ENCODE peak calls at places on chromosomes 3 and 15, in nine cellular contexts. I is lower leg skin, B is right lobe of liver, D is GM12892, W is heart left ventricle, J is body of pancreas, O is A549, C is H54, Q is upper lobe of left lung. L is an unnamed sample.

GRCh38 chr15:101523560-101523940 is 34.0 kb upstream of the PCSK6 start:
- DNase-seq in Q (no peak), J (no peak), W (no peak), O (no peak), I (peak), D (no peak), C (no peak), B (no peak), L (no peak)

GRCh38 chr3:45947361-45947760 is 4.1 kb downstream of the CXCR6 start:
- DNase-seq in C (no peak), B (no peak), J (no peak), W (no peak), Q (no peak), O (no peak), I (no peak), D (no peak), L (no peak)

GRCh38 chr3:50340404-50341329 is at the start of gene RASSF1:
- DNase-seq in W (peak), J (no peak), D (peak), O (no peak), C (no peak), B (peak), Q (peak), I (peak), L (peak)

GRCh38 chr3:123150449-123150954 is 51.2 kb upstream of the SEC22A start:
- DNase-seq in J (no peak), O (no peak), C (no peak), Q (no peak), W (no peak), B (no peak), D (no peak), I (peak), L (no peak)

GRCh38 chr15:92618121-92618520 is 37.5 kb downstream of the FAM174B start:
- DNase-seq in Q (no peak), B (no peak), D (no peak), W (no peak), O (no peak), C (no peak), I (peak), J (peak), L (peak)

GRCh38 chr3:171206283-171206682 is 179.8 kb upstream of the SLC2A2 start:
- DNase-seq in O (no peak), Q (no peak), J (no peak), W (no peak), D (no peak), B (no peak), I (no peak), C (no peak), L (no peak)

GRCh38 chr3:77967621-77968020 is 927.7 kb downstream of the ROBO2 start:
- DNase-seq in W (no peak), Q (no peak), D (no peak), J (no peak), C (no peak), I (no peak), O (no peak), B (no peak), L (no peak)

GRCh38 chr3:186219211-186219638 is 110.3 kb upstream of the ETV5 start:
- DNase-seq in D (no peak), O (no peak), J (no peak), Q (no peak), C (no peak), I (no peak), B (no peak), W (peak), L (no peak)

GRCh38 chr3:152202976-152203626 is 65.6 kb upstream of the MBNL1 start:
- DNase-seq in J (no peak), O (no peak), D (no peak), B (peak), W (no peak), Q (no peak), C (no peak), I (no peak), L (no peak)

GRCh38 chr15:66675456-66675855 is 26.6 kb upstream of the SMAD6 start:
- DNase-seq in B (no peak), D (no peak), C (no peak), W (no peak), O (no peak), J (no peak), Q (no peak), I (no peak), L (no peak)

GRCh38 chr3:56970401-56971002 is 90.0 kb upstream of the SPATA12 start:
- DNase-seq in O (no peak), W (no peak), D (no peak), I (no peak), B (no peak), C (no peak), J (no peak), Q (no peak), L (no peak)

GRCh38 chr15:95208988-95209387 is 977.6 kb downstream of the MCTP2 start:
- DNase-seq in W (no peak), B (no peak), Q (no peak), I (no peak), J (no peak), D (no peak), C (no peak), O (no peak), L (no peak)

GRCh38 chr15:40054746-40055575 is 16.0 kb upstream of the SRP14 start:
- DNase-seq in W (no peak), B (peak), Q (no peak), I (peak), D (peak), O (no peak), J (peak), C (no peak), L (peak)

GRCh38 chr3:138479355-138479964 is 45.0 kb downstream of the ESYT3 start:
- DNase-seq in B (no peak), O (peak), D (no peak), J (peak), Q (no peak), C (no peak), W (no peak), I (no peak), L (no peak)

GRCh38 chr3:81218023-81218422 is 543.4 kb downstream of the GBE1 start:
- DNase-seq in I (no peak), B (no peak), W (no peak), O (no peak), Q (no peak), D (no peak), J (no peak), C (no peak), L (no peak)

GRCh38 chr3:142000341-142000870 is 124.0 kb downstream of the ATP1B3 start:
- DNase-seq in D (no peak), J (no peak), Q (no peak), I (no peak), O (no peak), W (no peak), B (no peak), C (no peak), L (no peak)

GRCh38 chr3:87076951-87077350 is 86.0 kb upstream of the VGLL3 start:
- DNase-seq in O (peak), W (no peak), C (peak), I (no peak), D (no peak), J (no peak), Q (no peak), B (no peak), L (no peak)

GRCh38 chr3:123258811-123259420 is 57.2 kb downstream of the SEC22A start:
- DNase-seq in B (no peak), C (no peak), O (peak), W (no peak), D (no peak), Q (no peak), I (no peak), J (no peak), L (no peak)

GRCh38 chr3:39900462-39901002 is 91.1 kb downstream of the MYRIP start:
- DNase-seq in Q (no peak), B (no peak), D (no peak), I (no peak), W (no peak), C (no peak), J (no peak), O (no peak), L (no peak)

GRCh38 chr15:65666257-65666656 is 44.5 kb downstream of the SLC24A1 start:
- DNase-seq in W (no peak), O (no peak), C (no peak), D (no peak), J (no peak), B (no peak), Q (no peak), I (no peak), L (no peak)

GRCh38 chr15:41501961-41502786 is 8.5 kb downstream of the ITPKA start:
- DNase-seq in D (no peak), J (no peak), B (no peak), W (no peak), O (no peak), C (no peak), Q (peak), I (no peak), L (no peak)

GRCh38 chr3:82080261-82080660 is 318.8 kb upstream of the GBE1 start:
- DNase-seq in Q (no peak), J (no peak), O (no peak), W (no peak), B (no peak), I (no peak), C (no peak), D (no peak), L (no peak)

GRCh38 chr3:146189519-146190173 is 28.7 kb upstream of the PLOD2 start:
- DNase-seq in C (peak), Q (no peak), B (no peak), J (peak), O (peak), D (peak), I (no peak), W (no peak), L (peak)

GRCh38 chr3:196219194-196219969 is 3.0 kb downstream of the SLC51A start:
- DNase-seq in I (no peak), W (peak), B (no peak), O (no peak), C (peak), D (peak), Q (no peak), J (no peak), L (peak)

GRCh38 chr15:64536244-64536836 is 76.0 kb downstream of the ZNF609 start:
- DNase-seq in W (no peak), J (no peak), C (peak), B (no peak), Q (no peak), D (no peak), O (peak), I (no peak), L (no peak)

GRCh38 chr3:40975711-40976121 is 223.6 kb upstream of the CTNNB1 start:
- DNase-seq in W (peak), J (no peak), I (peak), Q (no peak), B (no peak), C (no peak), O (no peak), D (no peak), L (no peak)

GRCh38 chr3:127387119-127387518 is 99.3 kb upstream of the PRR20G start:
- DNase-seq in Q (no peak), J (no peak), C (no peak), O (no peak), W (no peak), D (no peak), B (no peak), I (peak), L (no peak)
- TF ChIP-seq POLR2A in Q (no peak), J (no peak), C (no peak), O (no peak), W (no peak), D (no peak), B (no peak), I (no peak), L (no peak)

DNA sequence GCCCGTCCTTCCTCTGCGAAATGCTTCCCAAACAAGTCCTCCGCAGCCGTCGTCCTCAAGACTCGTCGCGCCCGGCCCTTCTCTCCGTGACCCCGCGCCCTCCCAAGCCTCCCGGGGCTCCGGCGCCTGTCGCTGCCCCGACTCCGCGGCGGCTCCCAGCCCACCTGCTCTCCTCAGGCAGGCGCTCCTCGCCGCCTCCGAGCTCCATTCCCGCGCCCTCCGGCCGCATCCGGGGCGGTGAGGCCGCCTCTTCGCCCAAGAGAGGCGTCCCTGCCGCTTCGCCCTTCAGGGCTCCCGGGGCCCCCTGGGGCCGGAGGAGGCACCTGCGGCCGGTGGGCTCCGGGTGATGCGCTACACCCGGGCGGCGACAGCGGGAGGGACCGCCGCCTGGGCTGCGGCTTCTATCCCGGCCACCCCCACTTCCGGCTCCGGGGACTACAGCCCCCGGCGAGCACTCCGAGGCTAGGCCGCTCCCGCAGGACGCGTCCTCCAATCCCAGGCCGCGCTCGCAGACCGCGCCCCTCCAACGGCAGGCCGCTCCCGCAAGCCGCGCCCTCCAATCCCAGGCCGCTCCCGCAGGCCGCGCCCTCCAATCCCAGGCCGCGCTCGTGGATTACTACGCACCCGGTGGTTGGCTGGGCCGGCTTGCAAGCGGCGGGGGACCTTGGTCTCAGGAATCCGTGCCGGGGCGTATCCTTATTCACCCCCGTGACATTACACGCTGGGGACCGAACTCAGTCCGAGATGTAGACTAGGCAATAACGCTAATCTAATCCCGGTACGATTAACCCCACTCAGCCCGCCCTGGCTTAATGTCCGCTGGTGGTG is at the start of gene RUBCN:
- DNase-seq in I (peak), O (peak), B (peak), W (peak), Q (peak), J (peak), C (peak), D (peak), L (peak)
- TF ChIP-seq POLR2A in I (no peak), O (peak), B (peak), W (peak), Q (peak), J (peak), C (peak), D (peak), L (peak)

GRCh38 chr15:78131295-78132021 is at the start of gene CIB2:
- DNase-seq in D (peak), B (peak), I (peak), Q (peak), J (peak), C (peak), O (peak), W (peak), L (peak)
- TF ChIP-seq POLR2A in D (peak), B (peak), I (no peak), Q (no peak), J (peak), C (no peak), O (peak), W (peak), L (no peak)

GRCh38 chr15:43821505-43821904 is 3.0 kb downstream of the MFAP1 start:
- DNase-seq in O (no peak), C (no peak), Q (no peak), J (no peak), W (no peak), D (no peak), B (no peak), I (no peak), L (no peak)
- TF ChIP-seq POLR2A in O (no peak), C (no peak), Q (no peak), J (no peak), W (no peak), D (no peak), B (no peak), I (no peak), L (no peak)

GRCh38 chr15:43777293-43777819 is 590 bp upstream of the ELL3 start:
- DNase-seq in C (peak), W (peak), D (peak), O (no peak), B (peak), J (peak), I (peak), Q (peak), L (peak)
- TF ChIP-seq POLR2A in C (peak), W (peak), D (no peak), O (no peak), B (no peak), J (peak), I (no peak), Q (no peak), L (no peak)

GRCh38 chr3:44339181-44339741 is 695 bp downstream of the TCAIM start:
- DNase-seq in W (no peak), I (no peak), Q (no peak), J (no peak), C (no peak), O (no peak), B (no peak), D (no peak), L (no peak)

GRCh38 chr3:44339990-44340389 is 1.4 kb downstream of the TCAIM start:
- DNase-seq in W (no peak), D (no peak), B (no peak), C (no peak), Q (no peak), I (no peak), O (no peak), J (no peak), L (no peak)

GRCh38 chr3:44337253-44337652 is 1.3 kb upstream of the TCAIM start:
- DNase-seq in I (no peak), B (no peak), C (no peak), Q (no peak), O (no peak), J (no peak), D (no peak), W (no peak), L (no peak)

GRCh38 chr3:44338828-44339127 is 212 bp downstream of the TCAIM start:
- DNase-seq in Q (no peak), J (no peak), C (no peak), W (no peak), O (no peak), I (no peak), B (no peak), D (no peak), L (no peak)

DNA sequence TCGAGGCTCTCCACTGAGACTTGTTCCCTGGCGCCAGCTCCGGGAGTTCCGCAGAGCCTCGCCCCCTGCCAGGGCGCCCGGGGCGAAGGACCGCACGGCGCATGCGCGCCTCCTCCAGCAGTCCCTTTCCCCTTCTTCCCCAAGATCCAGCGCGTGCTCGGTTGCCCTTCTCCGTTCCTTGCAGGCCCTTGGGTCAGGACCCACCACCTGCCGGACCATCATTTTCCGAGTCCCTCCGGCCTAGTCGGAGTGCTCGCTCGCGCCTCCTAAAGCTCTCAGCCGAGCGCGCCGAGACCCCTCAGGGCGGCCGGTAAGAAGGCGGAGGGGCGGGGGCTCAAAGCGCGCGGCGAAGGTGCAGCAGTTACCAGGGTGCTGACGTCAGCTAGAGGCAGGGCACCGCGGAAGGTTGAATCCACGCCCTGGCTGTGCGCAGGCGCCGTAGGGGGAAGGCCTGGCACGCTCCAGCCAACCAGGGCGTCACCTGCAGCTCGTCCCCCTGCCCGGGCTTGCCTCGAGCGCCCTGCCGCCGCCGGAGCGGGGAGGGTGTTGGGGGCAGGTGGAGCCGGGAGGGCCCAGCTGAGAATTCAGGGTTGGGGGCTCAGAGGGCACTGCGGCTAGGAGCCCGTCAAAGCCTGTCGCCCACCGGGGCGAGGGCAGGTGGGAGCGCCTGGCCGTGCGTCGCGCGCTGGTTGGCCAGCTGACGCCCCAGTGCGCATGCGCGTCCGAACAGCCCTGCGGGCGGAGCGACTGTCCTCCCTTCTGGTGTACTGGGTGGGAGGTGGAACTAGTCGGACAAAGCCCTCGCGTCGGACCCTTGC is at the start of gene TCAIM:
- DNase-seq in D (peak), Q (peak), I (peak), C (peak), W (peak), O (peak), J (peak), B (peak), L (peak)
- TF ChIP-seq POLR2A in D (peak), Q (peak), I (no peak), C (peak), W (peak), O (peak), J (peak), B (peak), L (peak)

GRCh38 chr3:4826237-4827100 is 152.8 kb upstream of the BHLHE40 start:
- DNase-seq in D (no peak), Q (peak), W (peak), J (peak), I (peak), C (no peak), B (peak), O (peak), L (peak)
- TF ChIP-seq POLR2A in D (no peak), Q (no peak), W (peak), J (peak), I (no peak), C (no peak), B (no peak), O (no peak), L (peak)

GRCh38 chr3:9388562-9389272 is 8.7 kb upstream of the SETD5 start:
- DNase-seq in D (no peak), J (no peak), B (no peak), Q (no peak), W (no peak), C (no peak), O (no peak), I (no peak), L (no peak)
- TF ChIP-seq POLR2A in D (peak), J (no peak), B (no peak), Q (no peak), W (no peak), C (no peak), O (no peak), I (no peak), L (no peak)

GRCh38 chr3:188220988-188221818 is 67.2 kb downstream of the LPP start:
- DNase-seq in Q (no peak), W (no peak), D (no peak), B (no peak), J (peak), O (no peak), C (no peak), I (peak), L (peak)
- TF ChIP-seq POLR2A in Q (no peak), W (peak), D (no peak), B (no peak), J (no peak), O (no peak), C (no peak), I (no peak), L (no peak)